ENCODE peak calls at places on chromosomes 7 and 10, in four cellular contexts. R, M, L and A are unnamed samples.

GRCh38 chr7:81430150-81430549 is 339.7 kb downstream of the HGF start:
- DNase-seq in R (no peak), M (no peak), L (no peak), A (no peak)

GRCh38 chr7:28272461-28272877 is 91.9 kb upstream of the JAZF1 start:
- DNase-seq in R (no peak), M (no peak), L (peak; percentile 79), A (no peak)

GRCh38 chr10:6301482-6302083 is 98.9 kb downstream of the PFKFB3 start:
- DNase-seq in R (no peak), M (no peak), L (no peak), A (no peak)

GRCh38 chr7:154425326-154425725 is 373.1 kb downstream of the DPP6 start:
- DNase-seq in R (no peak), M (no peak), L (no peak), A (no peak)

GRCh38 chr10:25582961-25583360 is 351.1 kb upstream of the MYO3A start:
- DNase-seq in R (no peak), M (no peak), L (no peak), A (no peak)

GRCh38 chr7:31052841-31053601 is 913 bp downstream of the ADCYAP1R1 start:
- DNase-seq in R (no peak), M (no peak), L (no peak), A (no peak)

GRCh38 chr7:46534593-46535271 is 613.7 kb upstream of the IGFBP3 start:
- DNase-seq in R (no peak), M (no peak), L (no peak), A (no peak)

GRCh38 chr7:34928052-34928451 is 109.2 kb downstream of the DPY19L1 start:
- DNase-seq in R (peak; percentile 83), M (peak; percentile 62), L (no peak), A (peak; percentile 89)

GRCh38 chr10:373516-374309 is 238.5 kb downstream of the ZMYND11 start:
- DNase-seq in R (no peak), M (no peak), L (no peak), A (no peak)

GRCh38 chr7:29204491-29205281 is 10.1 kb downstream of the CHN2 start:
- DNase-seq in R (no peak), M (no peak), L (no peak), A (no peak)

GRCh38 chr7:140067052-140067451 is 4.3 kb upstream of the PARP12 start:
- DNase-seq in R (no peak), M (no peak), L (no peak), A (no peak)

GRCh38 chr7:132739271-132739955 is 163.1 kb upstream of the PLXNA4 start:
- DNase-seq in R (no peak), M (no peak), L (no peak), A (no peak)

GRCh38 chr7:104643587-104644217 is 315.3 kb downstream of the LHFPL3 start:
- DNase-seq in R (no peak), M (no peak), L (peak; percentile 39), A (peak; percentile 23)

GRCh38 chr7:2632717-2633537 is 1.1 kb downstream of the TTYH3 start:
- DNase-seq in R (peak; percentile 68), M (peak; percentile 81), L (peak; percentile 72), A (no peak)

GRCh38 chr7:75937958-75938786 is 23.2 kb downstream of the POR start:
- DNase-seq in R (no peak), M (peak; percentile 75), L (no peak), A (no peak)

GRCh38 chr10:22246680-22247391 is 29.0 kb upstream of the EBLN1 start:
- DNase-seq in R (no peak), M (no peak), L (no peak), A (no peak)

GRCh38 chr7:36207451-36208291 is 54.6 kb downstream of the EEPD1 start:
- DNase-seq in R (no peak), M (peak; percentile 81), L (no peak), A (no peak)

GRCh38 chr10:32684291-32684690 is 238.4 kb downstream of the CCDC7 start:
- DNase-seq in R (no peak), M (no peak), L (no peak), A (no peak)

GRCh38 chr7:140196361-140197217 is 19.8 kb upstream of the KDM7A start:
- DNase-seq in R (no peak), M (no peak), L (no peak), A (no peak)

GRCh38 chr7:136687693-136688322 is 180.6 kb upstream of the CHRM2 start:
- DNase-seq in R (no peak), M (no peak), L (no peak), A (peak; percentile 41)

GRCh38 chr7:93148135-93148534 is at the start of gene SAMD9L:
- DNase-seq in R (no peak), M (no peak), L (no peak), A (peak; percentile 58)

GRCh38 chr10:75398630-75399460 is 2.7 kb downstream of the ZNF503 start:
- DNase-seq in R (no peak), M (peak; percentile 73), L (no peak), A (no peak)

GRCh38 chr10:2508971-2509605 is 558.3 kb upstream of the PFKP start:
- DNase-seq in R (no peak), M (no peak), L (no peak), A (no peak)

GRCh38 chr10:2920166-2920565 is 147.2 kb upstream of the PFKP start:
- DNase-seq in R (no peak), M (no peak), L (no peak), A (no peak)

GRCh38 chr10:67697646-67698245 is 1.8 kb upstream of the CTNNA3 start:
- DNase-seq in R (no peak), M (no peak), L (peak; percentile 44), A (peak; percentile 45)

GRCh38 chr7:157150825-157151412 is 12.2 kb downstream of the UBE3C start:
- DNase-seq in R (no peak), M (no peak), L (no peak), A (no peak)

GRCh38 chr10:613217-613616 is 76.3 kb downstream of the DIP2C start:
- DNase-seq in R (no peak), M (no peak), L (no peak), A (no peak)

GRCh38 chr7:156474241-156474743 is 166.3 kb upstream of the RNF32 start:
- DNase-seq in R (no peak), M (no peak), L (no peak), A (no peak)

GRCh38 chr10:63829020-63829419 is 307.8 kb downstream of the REEP3 start:
- DNase-seq in R (no peak), M (no peak), L (no peak), A (no peak)

GRCh38 chr10:102067091-102067916 is 2.2 kb downstream of the HPS6 start:
- DNase-seq in R (no peak), M (no peak), L (no peak), A (no peak)

GRCh38 chr7:105652359-105652993 is 71.2 kb upstream of the EFCAB10 start:
- DNase-seq in R (peak; percentile 81), M (peak; percentile 86), L (peak; percentile 90), A (peak; percentile 64)

GRCh38 chr7:158782638-158783490 is 46.4 kb downstream of the ESYT2 start:
- DNase-seq in R (no peak), M (peak; percentile 73), L (no peak), A (no peak)

GRCh38 chr10:121511943-121512342 is 86.3 kb downstream of the FGFR2 start:
- DNase-seq in R (no peak), M (no peak), L (no peak), A (no peak)

GRCh38 chr10:30603589-30603988 is 26.0 kb downstream of the LYZL2 start:
- DNase-seq in R (no peak), M (no peak), L (no peak), A (no peak)

GRCh38 chr10:98045785-98046389 is 15.5 kb upstream of the CRTAC1 start:
- DNase-seq in R (peak; percentile 75), M (no peak), L (peak; percentile 24), A (peak; percentile 69)

GRCh38 chr10:30392564-30392990 is 41.4 kb upstream of the MAP3K8 start:
- DNase-seq in R (peak; percentile 90), M (peak; percentile 87), L (peak; percentile 50), A (peak; percentile 68)

GRCh38 chr10:6052247-6053221 is 9.6 kb downstream of the IL2RA start:
- DNase-seq in R (peak; percentile 88), M (no peak), L (no peak), A (peak; percentile 80)